ENCODE peak calls at places on chromosome 1, in six cellular contexts. H is left lung; J is activated CD4-positive, alpha-beta T cell treated with anti-CD3 and anti-CD28 coated beads for 1 hour; B is NCI-H1092 treated with DMSO at 0.1 percent for 48 hours; P is M059J; Q is stimulated activated CD8-positive, alpha-beta memory T cell treated with anti-CD3 and anti-CD28 coated beads, Interleukin-15, amount 100 ng/mL, for 24 hours. E is an unnamed sample.

GRCh38 chr1:200862713-200863415 is 9.9 kb upstream of the GPR25 start:
- DNase-seq in H (no peak), J (no peak), B (no peak), P (no peak), Q (no peak), E (no peak)

GRCh38 chr1:46094454-46094853 is 38.0 kb downstream of the PIK3R3 start:
- DNase-seq in H (no peak), J (no peak), B (no peak), P (no peak), Q (no peak), E (no peak)

GRCh38 chr1:36223373-36223995 is 759 bp upstream of the THRAP3 start:
- DNase-seq in H (no peak), J (no peak), B (peak), P (peak), Q (peak), E (peak)

GRCh38 chr1:185561629-185562028 is 172.6 kb upstream of the HMCN1 start:
- DNase-seq in H (no peak), J (no peak), B (no peak), P (peak), Q (no peak), E (no peak)

GRCh38 chr1:36530261-36530660 is 47.5 kb upstream of the CSF3R start:
- DNase-seq in H (no peak), J (no peak), B (no peak), P (no peak), Q (no peak), E (no peak)

GRCh38 chr1:100036718-100037664 is 67.2 kb downstream of the SLC35A3 start:
- DNase-seq in H (no peak), J (no peak), B (peak), P (peak), Q (no peak), E (peak)

GRCh38 chr1:999797-1000356 is at the start of gene HES4:
- DNase-seq in H (peak), J (peak), B (no peak), P (peak), Q (no peak), E (peak)

GRCh38 chr1:29416267-29416666 is 179.9 kb downstream of the PTPRU start:
- DNase-seq in H (no peak), J (no peak), B (no peak), P (no peak), Q (no peak), E (no peak)

GRCh38 chr1:28888915-28889314 is 25.5 kb upstream of the EPB41 start:
- DNase-seq in H (no peak), J (no peak), B (no peak), P (no peak), Q (no peak), E (no peak)

GRCh38 chr1:25360596-25361581 is 22.8 kb downstream of the TMEM50A start:
- DNase-seq in H (no peak), J (no peak), B (no peak), P (peak), Q (no peak), E (peak)